ENCODE peak calls at places on chromosome 18, in seven cellular contexts. One of them, this sample, is unnamed.

GRCh38 chr18:46419391-46420141 is 237.5 kb downstream of the LOXHD1 start:
- DNase-seq in neuronal stem cell: no peak
- DNase-seq in IMR-90: no peak
- DNase-seq in heart left ventricle: no peak
- DNase-seq in astrocyte of the spinal cord: no peak
- DNase-seq in breast epithelium: peak
- DNase-seq in aorta: no peak
- DNase-seq in this sample: peak

GRCh38 chr18:36296591-36297418 is 708 bp upstream of the FHOD3 start:
- DNase-seq in neuronal stem cell: peak
- DNase-seq in IMR-90: peak
- DNase-seq in heart left ventricle: peak
- DNase-seq in astrocyte of the spinal cord: peak
- DNase-seq in breast epithelium: peak
- DNase-seq in aorta: peak
- DNase-seq in this sample: peak

GRCh38 chr18:48842259-48843061 is 108.3 kb downstream of the SMAD7 start:
- DNase-seq in neuronal stem cell: no peak
- DNase-seq in IMR-90: no peak
- DNase-seq in heart left ventricle: peak
- DNase-seq in astrocyte of the spinal cord: peak
- DNase-seq in breast epithelium: no peak
- DNase-seq in aorta: peak
- DNase-seq in this sample: no peak

GRCh38 chr18:13453714-13454113 is 235.2 kb downstream of the LDLRAD4 start:
- DNase-seq in neuronal stem cell: no peak
- DNase-seq in IMR-90: no peak
- DNase-seq in heart left ventricle: peak
- DNase-seq in astrocyte of the spinal cord: no peak
- DNase-seq in breast epithelium: no peak
- DNase-seq in aorta: no peak
- DNase-seq in this sample: peak

GRCh38 chr18:53268455-53268854 is 928.5 kb downstream of the DCC start:
- DNase-seq in neuronal stem cell: no peak
- DNase-seq in IMR-90: no peak
- DNase-seq in heart left ventricle: no peak
- DNase-seq in astrocyte of the spinal cord: no peak
- DNase-seq in breast epithelium: no peak
- DNase-seq in aorta: no peak
- DNase-seq in this sample: no peak

GRCh38 chr18:72762505-72763122 is 105.2 kb downstream of the NETO1 start:
- DNase-seq in neuronal stem cell: peak
- DNase-seq in IMR-90: peak
- DNase-seq in heart left ventricle: no peak
- DNase-seq in astrocyte of the spinal cord: peak
- DNase-seq in breast epithelium: no peak
- DNase-seq in aorta: no peak
- DNase-seq in this sample: no peak

GRCh38 chr18:74414951-74415515 is 42.1 kb downstream of the DIPK1C start:
- DNase-seq in neuronal stem cell: no peak
- DNase-seq in IMR-90: no peak
- DNase-seq in heart left ventricle: peak
- DNase-seq in astrocyte of the spinal cord: no peak
- DNase-seq in breast epithelium: no peak
- DNase-seq in aorta: no peak
- DNase-seq in this sample: no peak

GRCh38 chr18:59744271-59744721 is 47.1 kb upstream of the CCBE1 start:
- DNase-seq in neuronal stem cell: no peak
- DNase-seq in IMR-90: peak
- DNase-seq in heart left ventricle: no peak
- DNase-seq in astrocyte of the spinal cord: peak
- DNase-seq in breast epithelium: no peak
- DNase-seq in aorta: no peak
- DNase-seq in this sample: no peak

GRCh38 chr18:32093523-32093922 is 1.8 kb downstream of the RNF138 start:
- DNase-seq in neuronal stem cell: no peak
- DNase-seq in IMR-90: peak
- DNase-seq in heart left ventricle: no peak
- DNase-seq in astrocyte of the spinal cord: no peak
- DNase-seq in breast epithelium: no peak
- DNase-seq in aorta: no peak
- DNase-seq in this sample: no peak

GRCh38 chr18:75477913-75478312 is 50.4 kb upstream of the SMIM21 start:
- DNase-seq in neuronal stem cell: no peak
- DNase-seq in IMR-90: peak
- DNase-seq in heart left ventricle: no peak
- DNase-seq in astrocyte of the spinal cord: peak
- DNase-seq in breast epithelium: no peak
- DNase-seq in aorta: no peak
- DNase-seq in this sample: no peak

GRCh38 chr18:12518326-12518725 is 110.6 kb downstream of the PRELID3A start:
- DNase-seq in neuronal stem cell: no peak
- DNase-seq in IMR-90: peak
- DNase-seq in heart left ventricle: no peak
- DNase-seq in astrocyte of the spinal cord: no peak
- DNase-seq in breast epithelium: no peak
- DNase-seq in aorta: no peak
- DNase-seq in this sample: no peak

GRCh38 chr18:22063077-22063476 is 106.3 kb upstream of the GATA6 start:
- DNase-seq in neuronal stem cell: no peak
- DNase-seq in IMR-90: no peak
- DNase-seq in heart left ventricle: no peak
- DNase-seq in astrocyte of the spinal cord: no peak
- DNase-seq in breast epithelium: no peak
- DNase-seq in aorta: no peak
- DNase-seq in this sample: no peak

GRCh38 chr18:74493689-74494088 is 2.5 kb upstream of the CNDP2 start:
- DNase-seq in neuronal stem cell: peak
- DNase-seq in IMR-90: peak
- DNase-seq in heart left ventricle: peak
- DNase-seq in astrocyte of the spinal cord: peak
- DNase-seq in breast epithelium: no peak
- DNase-seq in aorta: no peak
- DNase-seq in this sample: no peak

GRCh38 chr18:3660719-3661118 is 210.7 kb downstream of the TGIF1 start:
- DNase-seq in neuronal stem cell: no peak
- DNase-seq in IMR-90: no peak
- DNase-seq in heart left ventricle: no peak
- DNase-seq in astrocyte of the spinal cord: no peak
- DNase-seq in breast epithelium: no peak
- DNase-seq in aorta: no peak
- DNase-seq in this sample: no peak

GRCh38 chr18:67771271-67771670 is 254.8 kb upstream of the DSEL start:
- DNase-seq in neuronal stem cell: no peak
- DNase-seq in IMR-90: peak
- DNase-seq in heart left ventricle: no peak
- DNase-seq in astrocyte of the spinal cord: peak
- DNase-seq in breast epithelium: no peak
- DNase-seq in aorta: no peak
- DNase-seq in this sample: no peak

GRCh38 chr18:45359275-45360009 is 255.8 kb upstream of the SLC14A2 start:
- DNase-seq in neuronal stem cell: no peak
- DNase-seq in IMR-90: no peak
- DNase-seq in heart left ventricle: no peak
- DNase-seq in astrocyte of the spinal cord: no peak
- DNase-seq in breast epithelium: no peak
- DNase-seq in aorta: no peak
- DNase-seq in this sample: no peak

GRCh38 chr18:72261562-72261961 is 282.6 kb downstream of the CBLN2 start:
- DNase-seq in neuronal stem cell: no peak
- DNase-seq in IMR-90: no peak
- DNase-seq in heart left ventricle: no peak
- DNase-seq in astrocyte of the spinal cord: no peak
- DNase-seq in breast epithelium: no peak
- DNase-seq in aorta: no peak
- DNase-seq in this sample: no peak

GRCh38 chr18:10985689-10986088 is 163.7 kb downstream of the PIEZO2 start:
- DNase-seq in neuronal stem cell: no peak
- DNase-seq in IMR-90: no peak
- DNase-seq in heart left ventricle: no peak
- DNase-seq in astrocyte of the spinal cord: no peak
- DNase-seq in breast epithelium: no peak
- DNase-seq in aorta: no peak
- DNase-seq in this sample: no peak

GRCh38 chr18:79547413-79548076 is 132.1 kb upstream of the CTDP1 start:
- DNase-seq in neuronal stem cell: no peak
- DNase-seq in IMR-90: no peak
- DNase-seq in heart left ventricle: no peak
- DNase-seq in astrocyte of the spinal cord: no peak
- DNase-seq in breast epithelium: no peak
- DNase-seq in aorta: peak
- DNase-seq in this sample: no peak

GRCh38 chr18:69233465-69234054 is 167.1 kb upstream of the DOK6 start:
- DNase-seq in neuronal stem cell: no peak
- DNase-seq in IMR-90: peak
- DNase-seq in heart left ventricle: no peak
- DNase-seq in astrocyte of the spinal cord: peak
- DNase-seq in breast epithelium: no peak
- DNase-seq in aorta: no peak
- DNase-seq in this sample: no peak

GRCh38 chr18:72544092-72544886 is at the start of gene CBLN2:
- DNase-seq in neuronal stem cell: peak
- DNase-seq in IMR-90: peak
- DNase-seq in heart left ventricle: peak
- DNase-seq in astrocyte of the spinal cord: peak
- DNase-seq in breast epithelium: no peak
- DNase-seq in aorta: no peak
- DNase-seq in this sample: no peak

GRCh38 chr18:40882468-40882867 is 1072.6 kb upstream of the PIK3C3 start:
- DNase-seq in neuronal stem cell: no peak
- DNase-seq in IMR-90: no peak
- DNase-seq in heart left ventricle: no peak
- DNase-seq in astrocyte of the spinal cord: no peak
- DNase-seq in breast epithelium: peak
- DNase-seq in aorta: no peak
- DNase-seq in this sample: no peak

GRCh38 chr18:27879540-27879939 is 297.4 kb downstream of the CDH2 start:
- DNase-seq in neuronal stem cell: no peak
- DNase-seq in IMR-90: no peak
- DNase-seq in heart left ventricle: no peak
- DNase-seq in astrocyte of the spinal cord: no peak
- DNase-seq in breast epithelium: no peak
- DNase-seq in aorta: no peak
- DNase-seq in this sample: no peak

GRCh38 chr18:61825386-61825785 is 67.4 kb downstream of the RNF152 start:
- DNase-seq in neuronal stem cell: no peak
- DNase-seq in IMR-90: peak
- DNase-seq in heart left ventricle: no peak
- DNase-seq in astrocyte of the spinal cord: peak
- DNase-seq in breast epithelium: no peak
- DNase-seq in aorta: no peak
- DNase-seq in this sample: no peak

GRCh38 chr18:3219621-3220335 is at the start of gene MYOM1:
- DNase-seq in neuronal stem cell: no peak
- DNase-seq in IMR-90: no peak
- DNase-seq in heart left ventricle: peak
- DNase-seq in astrocyte of the spinal cord: no peak
- DNase-seq in breast epithelium: no peak
- DNase-seq in aorta: no peak
- DNase-seq in this sample: no peak

GRCh38 chr18:49018961-49019445 is 68.2 kb upstream of the SMAD7 start:
- DNase-seq in neuronal stem cell: no peak
- DNase-seq in IMR-90: no peak
- DNase-seq in heart left ventricle: no peak
- DNase-seq in astrocyte of the spinal cord: no peak
- DNase-seq in breast epithelium: peak
- DNase-seq in aorta: no peak
- DNase-seq in this sample: peak

GRCh38 chr18:9710037-9710436 is 1.9 kb downstream of the RAB31 start:
- DNase-seq in neuronal stem cell: no peak
- DNase-seq in IMR-90: no peak
- DNase-seq in heart left ventricle: no peak
- DNase-seq in astrocyte of the spinal cord: no peak
- DNase-seq in breast epithelium: no peak
- DNase-seq in aorta: no peak
- DNase-seq in this sample: no peak
- H3K4me3 ChIP-seq in neuronal stem cell: no peak
- H3K4me3 ChIP-seq in IMR-90: no peak
- H3K4me3 ChIP-seq in heart left ventricle: no peak
- H3K4me3 ChIP-seq in astrocyte of the spinal cord: peak
- H3K4me3 ChIP-seq in breast epithelium: peak
- H3K4me3 ChIP-seq in aorta: no peak
- H3K4me3 ChIP-seq in this sample: peak

GRCh38 chr18:58362829-58363231 is 266.1 kb downstream of the ALPK2 start:
- DNase-seq in neuronal stem cell: no peak
- DNase-seq in IMR-90: peak
- DNase-seq in heart left ventricle: no peak
- DNase-seq in astrocyte of the spinal cord: no peak
- DNase-seq in breast epithelium: no peak
- DNase-seq in aorta: no peak
- DNase-seq in this sample: no peak

GRCh38 chr18:58367425-58368140 is 261.3 kb downstream of the ALPK2 start:
- DNase-seq in neuronal stem cell: no peak
- DNase-seq in IMR-90: no peak
- DNase-seq in heart left ventricle: no peak
- DNase-seq in astrocyte of the spinal cord: no peak
- DNase-seq in breast epithelium: no peak
- DNase-seq in aorta: no peak
- DNase-seq in this sample: no peak

GRCh38 chr18:58363767-58364540 is 264.9 kb downstream of the ALPK2 start:
- DNase-seq in neuronal stem cell: no peak
- DNase-seq in IMR-90: peak
- DNase-seq in heart left ventricle: no peak
- DNase-seq in astrocyte of the spinal cord: peak
- DNase-seq in breast epithelium: no peak
- DNase-seq in aorta: no peak
- DNase-seq in this sample: no peak

GRCh38 chr18:58362027-58362575 is 266.8 kb downstream of the ALPK2 start:
- DNase-seq in neuronal stem cell: no peak
- DNase-seq in IMR-90: peak
- DNase-seq in heart left ventricle: no peak
- DNase-seq in astrocyte of the spinal cord: peak
- DNase-seq in breast epithelium: no peak
- DNase-seq in aorta: peak
- DNase-seq in this sample: no peak

GRCh38 chr18:58364867-58365533 is 263.9 kb downstream of the ALPK2 start:
- DNase-seq in neuronal stem cell: no peak
- DNase-seq in IMR-90: peak
- DNase-seq in heart left ventricle: no peak
- DNase-seq in astrocyte of the spinal cord: peak
- DNase-seq in breast epithelium: no peak
- DNase-seq in aorta: no peak
- DNase-seq in this sample: no peak
- H3K4me3 ChIP-seq in neuronal stem cell: no peak
- H3K4me3 ChIP-seq in IMR-90: no peak
- H3K4me3 ChIP-seq in heart left ventricle: no peak
- H3K4me3 ChIP-seq in astrocyte of the spinal cord: no peak
- H3K4me3 ChIP-seq in breast epithelium: no peak
- H3K4me3 ChIP-seq in aorta: no peak
- H3K4me3 ChIP-seq in this sample: no peak

GRCh38 chr18:77102246-77103040 is 30.1 kb downstream of the MBP start:
- DNase-seq in neuronal stem cell: no peak
- DNase-seq in IMR-90: peak
- DNase-seq in heart left ventricle: no peak
- DNase-seq in astrocyte of the spinal cord: peak
- DNase-seq in breast epithelium: no peak
- DNase-seq in aorta: no peak
- DNase-seq in this sample: no peak
- H3K4me3 ChIP-seq in neuronal stem cell: no peak
- H3K4me3 ChIP-seq in IMR-90: no peak
- H3K4me3 ChIP-seq in heart left ventricle: no peak
- H3K4me3 ChIP-seq in astrocyte of the spinal cord: no peak
- H3K4me3 ChIP-seq in breast epithelium: no peak
- H3K4me3 ChIP-seq in aorta: no peak
- H3K4me3 ChIP-seq in this sample: no peak

GRCh38 chr18:55403555-55403954 is 184.4 kb downstream of the TCF4 start:
- DNase-seq in neuronal stem cell: no peak
- DNase-seq in IMR-90: no peak
- DNase-seq in heart left ventricle: no peak
- DNase-seq in astrocyte of the spinal cord: no peak
- DNase-seq in breast epithelium: no peak
- DNase-seq in aorta: no peak
- DNase-seq in this sample: no peak
- H3K4me3 ChIP-seq in neuronal stem cell: no peak
- H3K4me3 ChIP-seq in IMR-90: no peak
- H3K4me3 ChIP-seq in heart left ventricle: peak
- H3K4me3 ChIP-seq in astrocyte of the spinal cord: no peak
- H3K4me3 ChIP-seq in breast epithelium: peak
- H3K4me3 ChIP-seq in aorta: peak
- H3K4me3 ChIP-seq in this sample: peak

This sample was measured in tibial artery.